ENCODE peak calls at places on chromosomes 6 and 20, in six cellular contexts. One of them, this sample, is unnamed.

GRCh38 chr6:112215901-112216300 is 38.5 kb downstream of the LAMA4 start:
- DNase-seq in hepatocyte: no peak
- DNase-seq in left ventricle myocardium inferior: no peak
- DNase-seq in HL-60: no peak
- DNase-seq in body of pancreas: no peak
- DNase-seq in upper lobe of right lung: no peak
- DNase-seq in this sample: no peak

GRCh38 chr6:117549606-117550005 is 52.7 kb downstream of the GOPC start:
- DNase-seq in hepatocyte: no peak
- DNase-seq in body of pancreas: no peak
- DNase-seq in left ventricle myocardium inferior: no peak
- DNase-seq in upper lobe of right lung: no peak
- DNase-seq in HL-60: no peak
- DNase-seq in this sample: no peak

GRCh38 chr6:30998785-30999184 is 11.5 kb upstream of the MUC22 start:
- DNase-seq in upper lobe of right lung: no peak
- DNase-seq in hepatocyte: no peak
- DNase-seq in HL-60: no peak
- DNase-seq in body of pancreas: no peak
- DNase-seq in left ventricle myocardium inferior: no peak
- DNase-seq in this sample: no peak

GRCh38 chr6:44652551-44652950 is 265.0 kb downstream of the CDC5L start:
- DNase-seq in upper lobe of right lung: no peak
- DNase-seq in HL-60: no peak
- DNase-seq in left ventricle myocardium inferior: no peak
- DNase-seq in body of pancreas: no peak
- DNase-seq in hepatocyte: no peak
- DNase-seq in this sample: no peak

GRCh38 chr20:5433352-5433751 is 116.6 kb upstream of the PROKR2 start:
- DNase-seq in HL-60: no peak
- DNase-seq in body of pancreas: no peak
- DNase-seq in upper lobe of right lung: no peak
- DNase-seq in hepatocyte: no peak
- DNase-seq in left ventricle myocardium inferior: no peak
- DNase-seq in this sample: no peak

GRCh38 chr6:44537306-44538049 is 150.0 kb downstream of the CDC5L start:
- DNase-seq in HL-60: no peak
- DNase-seq in body of pancreas: no peak
- DNase-seq in upper lobe of right lung: no peak
- DNase-seq in left ventricle myocardium inferior: no peak
- DNase-seq in hepatocyte: no peak
- DNase-seq in this sample: no peak

GRCh38 chr20:3248167-3248992 is 9.4 kb upstream of the SLC4A11 start:
- DNase-seq in left ventricle myocardium inferior: peak; percentile 39
- DNase-seq in hepatocyte: peak; percentile 39
- DNase-seq in HL-60: peak; percentile 46
- DNase-seq in upper lobe of right lung: no peak
- DNase-seq in body of pancreas: peak; percentile 15
- DNase-seq in this sample: no peak

GRCh38 chr6:35977308-35977707 is 47.1 kb downstream of the SLC26A8 start:
- DNase-seq in hepatocyte: no peak
- DNase-seq in left ventricle myocardium inferior: peak; percentile 16
- DNase-seq in HL-60: no peak
- DNase-seq in body of pancreas: no peak
- DNase-seq in upper lobe of right lung: no peak
- DNase-seq in this sample: no peak

GRCh38 chr6:55069132-55069781 is 105.1 kb upstream of the HCRTR2 start:
- DNase-seq in left ventricle myocardium inferior: no peak
- DNase-seq in body of pancreas: peak; percentile 55
- DNase-seq in upper lobe of right lung: no peak
- DNase-seq in hepatocyte: peak; percentile 66
- DNase-seq in HL-60: peak; percentile 9
- DNase-seq in this sample: no peak

GRCh38 chr6:44869321-44869897 is 458.7 kb upstream of the RUNX2 start:
- DNase-seq in hepatocyte: no peak
- DNase-seq in body of pancreas: no peak
- DNase-seq in left ventricle myocardium inferior: no peak
- DNase-seq in upper lobe of right lung: no peak
- DNase-seq in HL-60: no peak
- DNase-seq in this sample: no peak

GRCh38 chr6:12785301-12785700 is 68.7 kb downstream of the PHACTR1 start:
- DNase-seq in upper lobe of right lung: no peak
- DNase-seq in body of pancreas: no peak
- DNase-seq in left ventricle myocardium inferior: no peak
- DNase-seq in HL-60: no peak
- DNase-seq in hepatocyte: peak; percentile 21
- DNase-seq in this sample: no peak

GRCh38 chr6:1381397-1382330 is 7.7 kb upstream of the FOXF2 start:
- DNase-seq in body of pancreas: peak; percentile 31
- DNase-seq in left ventricle myocardium inferior: no peak
- DNase-seq in HL-60: no peak
- DNase-seq in hepatocyte: peak; percentile 76
- DNase-seq in upper lobe of right lung: peak; percentile 82
- DNase-seq in this sample: no peak

GRCh38 chr20:24787621-24788020 is 161.4 kb upstream of the CST7 start:
- DNase-seq in hepatocyte: no peak
- DNase-seq in HL-60: no peak
- DNase-seq in upper lobe of right lung: no peak
- DNase-seq in body of pancreas: no peak
- DNase-seq in left ventricle myocardium inferior: no peak
- DNase-seq in this sample: peak; percentile 14

GRCh38 chr6:52255434-52255833 is 11.1 kb upstream of the IL17F start:
- DNase-seq in body of pancreas: no peak
- DNase-seq in HL-60: no peak
- DNase-seq in hepatocyte: no peak
- DNase-seq in left ventricle myocardium inferior: no peak
- DNase-seq in upper lobe of right lung: no peak
- DNase-seq in this sample: no peak

GRCh38 chr6:142943746-142944125 is 1.2 kb downstream of the HIVEP2 start:
- DNase-seq in HL-60: peak; percentile 69
- DNase-seq in left ventricle myocardium inferior: no peak
- DNase-seq in body of pancreas: no peak
- DNase-seq in hepatocyte: peak; percentile 19
- DNase-seq in upper lobe of right lung: no peak
- DNase-seq in this sample: no peak

GRCh38 chr6:73873081-73873480 is 177.1 kb downstream of the CD109 start:
- DNase-seq in body of pancreas: no peak
- DNase-seq in hepatocyte: peak; percentile 0
- DNase-seq in left ventricle myocardium inferior: no peak
- DNase-seq in upper lobe of right lung: no peak
- DNase-seq in HL-60: no peak
- DNase-seq in this sample: no peak

GRCh38 chr20:10940941-10941340 is 267.1 kb upstream of the JAG1 start:
- DNase-seq in body of pancreas: no peak
- DNase-seq in left ventricle myocardium inferior: no peak
- DNase-seq in HL-60: no peak
- DNase-seq in hepatocyte: no peak
- DNase-seq in upper lobe of right lung: no peak
- DNase-seq in this sample: no peak

GRCh38 chr6:21615504-21615903 is 22.0 kb downstream of the SOX4 start:
- DNase-seq in hepatocyte: no peak
- DNase-seq in upper lobe of right lung: no peak
- DNase-seq in HL-60: no peak
- DNase-seq in left ventricle myocardium inferior: no peak
- DNase-seq in body of pancreas: no peak
- DNase-seq in this sample: no peak

GRCh38 chr20:23147964-23148720 is 62.0 kb upstream of the CD93 start:
- DNase-seq in upper lobe of right lung: peak; percentile 71
- DNase-seq in HL-60: peak; percentile 79
- DNase-seq in body of pancreas: peak; percentile 73
- DNase-seq in hepatocyte: peak; percentile 63
- DNase-seq in left ventricle myocardium inferior: no peak
- DNase-seq in this sample: peak; percentile 80

GRCh38 chr6:11586574-11586973 is 49.0 kb downstream of the TMEM170B start:
- DNase-seq in HL-60: no peak
- DNase-seq in upper lobe of right lung: no peak
- DNase-seq in hepatocyte: peak; percentile 29
- DNase-seq in left ventricle myocardium inferior: no peak
- DNase-seq in body of pancreas: no peak
- DNase-seq in this sample: no peak

GRCh38 chr6:38427492-38428210 is 212.1 kb downstream of the BTBD9 start:
- DNase-seq in HL-60: no peak
- DNase-seq in hepatocyte: no peak
- DNase-seq in upper lobe of right lung: no peak
- DNase-seq in left ventricle myocardium inferior: no peak
- DNase-seq in body of pancreas: no peak
- DNase-seq in this sample: no peak

GRCh38 chr6:36692861-36693702 is 4.5 kb upstream of the RAB44 start:
- DNase-seq in left ventricle myocardium inferior: peak; percentile 68
- DNase-seq in hepatocyte: no peak
- DNase-seq in upper lobe of right lung: peak; percentile 70
- DNase-seq in HL-60: no peak
- DNase-seq in body of pancreas: peak; percentile 56
- DNase-seq in this sample: peak; percentile 60

GRCh38 chr6:119314894-119315272 is 34.7 kb downstream of the MAN1A1 start:
- DNase-seq in hepatocyte: no peak
- DNase-seq in left ventricle myocardium inferior: no peak
- DNase-seq in body of pancreas: no peak
- DNase-seq in upper lobe of right lung: no peak
- DNase-seq in HL-60: no peak
- DNase-seq in this sample: no peak

GRCh38 chr6:118800394-118801071 is 93.4 kb upstream of the ASF1A start:
- DNase-seq in upper lobe of right lung: no peak
- DNase-seq in left ventricle myocardium inferior: peak; percentile 61
- DNase-seq in body of pancreas: peak; percentile 90
- DNase-seq in HL-60: peak; percentile 86
- DNase-seq in hepatocyte: peak; percentile 93
- DNase-seq in this sample: peak; percentile 63

GRCh38 chr6:113414511-113414910 is 442.6 kb upstream of the MARCKS start:
- DNase-seq in left ventricle myocardium inferior: no peak
- DNase-seq in body of pancreas: peak; percentile 76
- DNase-seq in HL-60: no peak
- DNase-seq in upper lobe of right lung: no peak
- DNase-seq in hepatocyte: peak; percentile 52
- DNase-seq in this sample: no peak

GRCh38 chr6:10587694-10588392 is 66.7 kb downstream of the GCNT2 start:
- DNase-seq in upper lobe of right lung: no peak
- DNase-seq in body of pancreas: no peak
- DNase-seq in left ventricle myocardium inferior: no peak
- DNase-seq in HL-60: no peak
- DNase-seq in hepatocyte: no peak
- DNase-seq in this sample: no peak

GRCh38 chr6:70270287-70271005 is 32.4 kb downstream of the COL9A1 start:
- DNase-seq in HL-60: no peak
- DNase-seq in body of pancreas: no peak
- DNase-seq in left ventricle myocardium inferior: no peak
- DNase-seq in upper lobe of right lung: no peak
- DNase-seq in hepatocyte: no peak
- DNase-seq in this sample: no peak

GRCh38 chr6:144681334-144681733 is 396.2 kb downstream of the UTRN start:
- DNase-seq in upper lobe of right lung: no peak
- DNase-seq in body of pancreas: no peak
- DNase-seq in HL-60: no peak
- DNase-seq in left ventricle myocardium inferior: no peak
- DNase-seq in hepatocyte: no peak
- DNase-seq in this sample: no peak

GRCh38 chr20:62772103-62772611 is 24.1 kb upstream of the MRGBP start:
- DNase-seq in body of pancreas: no peak
- DNase-seq in HL-60: no peak
- DNase-seq in left ventricle myocardium inferior: no peak
- DNase-seq in upper lobe of right lung: no peak
- DNase-seq in hepatocyte: no peak
- DNase-seq in this sample: no peak

GRCh38 chr20:39010496-39010895 is 48.4 kb downstream of the DHX35 start:
- DNase-seq in hepatocyte: no peak
- DNase-seq in body of pancreas: no peak
- DNase-seq in left ventricle myocardium inferior: no peak
- DNase-seq in upper lobe of right lung: no peak
- DNase-seq in HL-60: no peak
- DNase-seq in this sample: no peak

GRCh38 chr6:87756858-87757257 is 54.8 kb upstream of the AKIRIN2 start:
- DNase-seq in upper lobe of right lung: no peak
- DNase-seq in left ventricle myocardium inferior: no peak
- DNase-seq in hepatocyte: no peak
- DNase-seq in body of pancreas: peak; percentile 50
- DNase-seq in HL-60: peak; percentile 97
- DNase-seq in this sample: peak; percentile 53

GRCh38 chr20:47150403-47151152 is 205.9 kb downstream of the ZMYND8 start:
- DNase-seq in left ventricle myocardium inferior: peak; percentile 46
- DNase-seq in hepatocyte: peak; percentile 79
- DNase-seq in HL-60: peak; percentile 37
- DNase-seq in body of pancreas: peak; percentile 65
- DNase-seq in upper lobe of right lung: peak; percentile 76
- DNase-seq in this sample: peak; percentile 72

GRCh38 chr6:27882624-27883023 is 29.6 kb downstream of the OR2B2 start:
- DNase-seq in left ventricle myocardium inferior: no peak
- DNase-seq in body of pancreas: no peak
- DNase-seq in hepatocyte: no peak
- DNase-seq in upper lobe of right lung: no peak
- DNase-seq in HL-60: no peak
- DNase-seq in this sample: no peak

GRCh38 chr6:159110013-159110412 is 59.2 kb upstream of the FNDC1 start:
- DNase-seq in hepatocyte: peak; percentile 58
- DNase-seq in HL-60: peak; percentile 68
- DNase-seq in left ventricle myocardium inferior: no peak
- DNase-seq in upper lobe of right lung: no peak
- DNase-seq in body of pancreas: no peak
- DNase-seq in this sample: no peak

GRCh38 chr20:13684566-13685222 is 46.0 kb upstream of the TASP1 start:
- DNase-seq in body of pancreas: no peak
- DNase-seq in left ventricle myocardium inferior: no peak
- DNase-seq in upper lobe of right lung: no peak
- DNase-seq in hepatocyte: no peak
- DNase-seq in HL-60: peak; percentile 86
- DNase-seq in this sample: no peak

This sample was measured in lower lobe of right lung.